ENCODE peak calls at places on chromosomes 16 and 17, in five cellular contexts. One of them, this sample, is unnamed. For H3K27me3, the result is how much of the 10 kb centered on the place peaks cover.

GRCh38 chr17:79459003-79459655 is 151.7 kb downstream of the RBFOX3 start:
- DNase-seq in esophagus muscularis mucosa: no peak
- DNase-seq in body of pancreas: no peak
- DNase-seq in AG04450: no peak
- DNase-seq in cardiac muscle cell: no peak
- DNase-seq in this sample: no peak

GRCh38 chr17:76397184-76397583 is 12.8 kb downstream of the SPHK1 start:
- DNase-seq in esophagus muscularis mucosa: no peak
- DNase-seq in body of pancreas: no peak
- DNase-seq in AG04450: no peak
- DNase-seq in cardiac muscle cell: no peak
- DNase-seq in this sample: no peak

GRCh38 chr17:142876-143784 is 5.8 kb downstream of the SCGB1C2 start:
- DNase-seq in esophagus muscularis mucosa: no peak
- DNase-seq in body of pancreas: no peak
- DNase-seq in AG04450: no peak
- DNase-seq in cardiac muscle cell: no peak
- DNase-seq in this sample: no peak

GRCh38 chr16:86319871-86320270 is 190.5 kb upstream of the FOXF1 start:
- DNase-seq in esophagus muscularis mucosa: no peak
- DNase-seq in body of pancreas: no peak
- DNase-seq in AG04450: no peak
- DNase-seq in cardiac muscle cell: no peak
- DNase-seq in this sample: no peak

GRCh38 chr17:17751489-17751995 is 70.3 kb downstream of the RAI1 start:
- DNase-seq in esophagus muscularis mucosa: no peak
- DNase-seq in body of pancreas: no peak
- DNase-seq in AG04450: no peak
- DNase-seq in cardiac muscle cell: no peak
- DNase-seq in this sample: no peak

GRCh38 chr16:72921620-72922019 is 126.3 kb downstream of the ZFHX3 start:
- DNase-seq in esophagus muscularis mucosa: no peak
- DNase-seq in body of pancreas: peak
- DNase-seq in AG04450: no peak
- DNase-seq in cardiac muscle cell: no peak
- DNase-seq in this sample: peak

GRCh38 chr16:30786115-30786935 is 680 bp downstream of the ZNF629 start:
- DNase-seq in esophagus muscularis mucosa: no peak
- DNase-seq in body of pancreas: peak
- DNase-seq in AG04450: no peak
- DNase-seq in cardiac muscle cell: peak
- DNase-seq in this sample: peak

GRCh38 chr17:82804442-82805191 is 35.2 kb downstream of the ZNF750 start:
- DNase-seq in esophagus muscularis mucosa: peak
- DNase-seq in body of pancreas: peak
- DNase-seq in AG04450: no peak
- DNase-seq in cardiac muscle cell: no peak
- DNase-seq in this sample: no peak

GRCh38 chr16:68629315-68629900 is 15.7 kb upstream of the CDH3 start:
- DNase-seq in esophagus muscularis mucosa: no peak
- DNase-seq in body of pancreas: no peak
- DNase-seq in AG04450: no peak
- DNase-seq in cardiac muscle cell: no peak
- DNase-seq in this sample: no peak

GRCh38 chr16:84294196-84295142 is at the start of gene WFDC1:
- DNase-seq in esophagus muscularis mucosa: no peak
- DNase-seq in body of pancreas: no peak
- DNase-seq in AG04450: no peak
- DNase-seq in cardiac muscle cell: peak
- DNase-seq in this sample: no peak

GRCh38 chr17:35715416-35715815 is 16.0 kb upstream of the RASL10B start:
- DNase-seq in esophagus muscularis mucosa: no peak
- DNase-seq in body of pancreas: no peak
- DNase-seq in AG04450: no peak
- DNase-seq in cardiac muscle cell: peak
- DNase-seq in this sample: no peak

GRCh38 chr17:45160505-45161287 is 979 bp upstream of the HEXIM2 start:
- DNase-seq in esophagus muscularis mucosa: no peak
- DNase-seq in body of pancreas: peak
- DNase-seq in AG04450: no peak
- DNase-seq in cardiac muscle cell: peak
- DNase-seq in this sample: peak

GRCh38 chr17:43834106-43834505 is 1.2 kb upstream of the MPP3 start:
- DNase-seq in esophagus muscularis mucosa: no peak
- DNase-seq in body of pancreas: peak
- DNase-seq in AG04450: no peak
- DNase-seq in cardiac muscle cell: no peak
- DNase-seq in this sample: peak

GRCh38 chr17:32125848-32126153 is 16.5 kb upstream of the RHOT1 start:
- DNase-seq in esophagus muscularis mucosa: no peak
- DNase-seq in body of pancreas: no peak
- DNase-seq in AG04450: no peak
- DNase-seq in cardiac muscle cell: no peak
- DNase-seq in this sample: no peak

GRCh38 chr16:15650019-15650697 is at the start of gene NDE1:
- DNase-seq in esophagus muscularis mucosa: peak
- DNase-seq in body of pancreas: peak
- DNase-seq in AG04450: peak
- DNase-seq in cardiac muscle cell: peak
- DNase-seq in this sample: peak

GRCh38 chr17:10046259-10046658 is 141.2 kb upstream of the RCVRN start:
- DNase-seq in esophagus muscularis mucosa: no peak
- DNase-seq in body of pancreas: no peak
- DNase-seq in AG04450: no peak
- DNase-seq in cardiac muscle cell: no peak
- DNase-seq in this sample: no peak

GRCh38 chr17:67442787-67443624 is 65.9 kb downstream of the PITPNC1 start:
- DNase-seq in esophagus muscularis mucosa: no peak
- DNase-seq in body of pancreas: no peak
- DNase-seq in AG04450: no peak
- DNase-seq in cardiac muscle cell: peak
- DNase-seq in this sample: no peak

GRCh38 chr17:68749742-68750562 is 148.8 kb upstream of the FAM20A start:
- DNase-seq in esophagus muscularis mucosa: no peak
- DNase-seq in body of pancreas: no peak
- DNase-seq in AG04450: no peak
- DNase-seq in cardiac muscle cell: no peak
- DNase-seq in this sample: no peak

GRCh38 chr17:75647921-75648320 is 14.7 kb downstream of the SMIM5 start:
- DNase-seq in esophagus muscularis mucosa: no peak
- DNase-seq in body of pancreas: no peak
- DNase-seq in AG04450: no peak
- DNase-seq in cardiac muscle cell: no peak
- DNase-seq in this sample: no peak

GRCh38 chr17:74305865-74306654 is 20.0 kb upstream of the KIF19 start:
- DNase-seq in esophagus muscularis mucosa: no peak
- DNase-seq in body of pancreas: no peak
- DNase-seq in AG04450: no peak
- DNase-seq in cardiac muscle cell: no peak
- DNase-seq in this sample: no peak

GRCh38 chr16:28258571-28258970 is 33.8 kb upstream of the SBK1 start:
- DNase-seq in esophagus muscularis mucosa: no peak
- DNase-seq in body of pancreas: peak
- DNase-seq in AG04450: no peak
- DNase-seq in cardiac muscle cell: peak
- DNase-seq in this sample: peak

GRCh38 chr17:69523252-69523861 is 108.9 kb downstream of the MAP2K6 start:
- DNase-seq in esophagus muscularis mucosa: no peak
- DNase-seq in body of pancreas: peak
- DNase-seq in AG04450: peak
- DNase-seq in cardiac muscle cell: peak
- DNase-seq in this sample: peak

GRCh38 chr16:70593544-70593943 is 52.8 kb upstream of the IL34 start:
- DNase-seq in esophagus muscularis mucosa: no peak
- DNase-seq in body of pancreas: no peak
- DNase-seq in AG04450: no peak
- DNase-seq in cardiac muscle cell: no peak
- DNase-seq in this sample: no peak

GRCh38 chr17:45648642-45649041 is 135.5 kb upstream of the CRHR1 start:
- DNase-seq in esophagus muscularis mucosa: no peak
- DNase-seq in body of pancreas: no peak
- DNase-seq in AG04450: no peak
- DNase-seq in cardiac muscle cell: no peak
- DNase-seq in this sample: no peak

GRCh38 chr17:10984163-10984562 is 146.3 kb upstream of the PIRT start:
- DNase-seq in esophagus muscularis mucosa: peak
- DNase-seq in body of pancreas: no peak
- DNase-seq in AG04450: no peak
- DNase-seq in cardiac muscle cell: no peak
- DNase-seq in this sample: no peak

GRCh38 chr16:66342294-66342900 is 24.1 kb upstream of the CDH5 start:
- DNase-seq in esophagus muscularis mucosa: no peak
- DNase-seq in body of pancreas: no peak
- DNase-seq in AG04450: no peak
- DNase-seq in cardiac muscle cell: peak
- DNase-seq in this sample: no peak

GRCh38 chr17:8753976-8754440 is 4.3 kb downstream of the SPDYE4 start:
- DNase-seq in esophagus muscularis mucosa: no peak
- DNase-seq in body of pancreas: no peak
- DNase-seq in AG04450: no peak
- DNase-seq in cardiac muscle cell: no peak
- DNase-seq in this sample: peak

GRCh38 chr17:16915752-16916556 is 56.0 kb downstream of the TNFRSF13B start:
- DNase-seq in esophagus muscularis mucosa: peak
- DNase-seq in body of pancreas: peak
- DNase-seq in AG04450: peak
- DNase-seq in cardiac muscle cell: peak
- DNase-seq in this sample: peak

GRCh38 chr17:688100-688989 is 26.3 kb downstream of the VPS53 start:
- DNase-seq in esophagus muscularis mucosa: no peak
- DNase-seq in body of pancreas: no peak
- DNase-seq in AG04450: no peak
- DNase-seq in cardiac muscle cell: no peak
- DNase-seq in this sample: peak

GRCh38 chr17:7348478-7349242 is 3.3 kb upstream of the KCTD11 start:
- DNase-seq in esophagus muscularis mucosa: no peak
- DNase-seq in body of pancreas: peak
- DNase-seq in AG04450: no peak
- DNase-seq in cardiac muscle cell: no peak
- DNase-seq in this sample: no peak

GRCh38 chr16:67456383-67457140 is 24.4 kb downstream of the ATP6V0D1 start:
- DNase-seq in esophagus muscularis mucosa: no peak
- DNase-seq in body of pancreas: peak
- DNase-seq in AG04450: no peak
- DNase-seq in cardiac muscle cell: no peak
- DNase-seq in this sample: peak

GRCh38 chr16:69116911-69117310 is 11.5 kb downstream of the HAS3 start:
- DNase-seq in esophagus muscularis mucosa: no peak
- DNase-seq in body of pancreas: no peak
- DNase-seq in AG04450: no peak
- DNase-seq in cardiac muscle cell: no peak
- DNase-seq in this sample: no peak

GRCh38 chr16:11242658-11243057 is 13.3 kb downstream of the SOCS1 start:
- DNase-seq in esophagus muscularis mucosa: no peak
- DNase-seq in body of pancreas: no peak
- DNase-seq in AG04450: no peak
- DNase-seq in cardiac muscle cell: no peak
- DNase-seq in this sample: no peak

GRCh38 chr16:11240636-11241473 is 15.1 kb downstream of the SOCS1 start:
- DNase-seq in esophagus muscularis mucosa: no peak
- DNase-seq in body of pancreas: no peak
- DNase-seq in AG04450: no peak
- DNase-seq in cardiac muscle cell: peak
- DNase-seq in this sample: no peak

GRCh38 chr16:11241480-11242204 is 14.4 kb downstream of the SOCS1 start:
- DNase-seq in esophagus muscularis mucosa: no peak
- DNase-seq in body of pancreas: no peak
- DNase-seq in AG04450: no peak
- DNase-seq in cardiac muscle cell: no peak
- DNase-seq in this sample: no peak

GRCh38 chr16:11238272-11239202 is 17.5 kb downstream of the SOCS1 start:
- DNase-seq in esophagus muscularis mucosa: no peak
- DNase-seq in body of pancreas: no peak
- DNase-seq in AG04450: no peak
- DNase-seq in cardiac muscle cell: no peak
- DNase-seq in this sample: no peak

DNA sequence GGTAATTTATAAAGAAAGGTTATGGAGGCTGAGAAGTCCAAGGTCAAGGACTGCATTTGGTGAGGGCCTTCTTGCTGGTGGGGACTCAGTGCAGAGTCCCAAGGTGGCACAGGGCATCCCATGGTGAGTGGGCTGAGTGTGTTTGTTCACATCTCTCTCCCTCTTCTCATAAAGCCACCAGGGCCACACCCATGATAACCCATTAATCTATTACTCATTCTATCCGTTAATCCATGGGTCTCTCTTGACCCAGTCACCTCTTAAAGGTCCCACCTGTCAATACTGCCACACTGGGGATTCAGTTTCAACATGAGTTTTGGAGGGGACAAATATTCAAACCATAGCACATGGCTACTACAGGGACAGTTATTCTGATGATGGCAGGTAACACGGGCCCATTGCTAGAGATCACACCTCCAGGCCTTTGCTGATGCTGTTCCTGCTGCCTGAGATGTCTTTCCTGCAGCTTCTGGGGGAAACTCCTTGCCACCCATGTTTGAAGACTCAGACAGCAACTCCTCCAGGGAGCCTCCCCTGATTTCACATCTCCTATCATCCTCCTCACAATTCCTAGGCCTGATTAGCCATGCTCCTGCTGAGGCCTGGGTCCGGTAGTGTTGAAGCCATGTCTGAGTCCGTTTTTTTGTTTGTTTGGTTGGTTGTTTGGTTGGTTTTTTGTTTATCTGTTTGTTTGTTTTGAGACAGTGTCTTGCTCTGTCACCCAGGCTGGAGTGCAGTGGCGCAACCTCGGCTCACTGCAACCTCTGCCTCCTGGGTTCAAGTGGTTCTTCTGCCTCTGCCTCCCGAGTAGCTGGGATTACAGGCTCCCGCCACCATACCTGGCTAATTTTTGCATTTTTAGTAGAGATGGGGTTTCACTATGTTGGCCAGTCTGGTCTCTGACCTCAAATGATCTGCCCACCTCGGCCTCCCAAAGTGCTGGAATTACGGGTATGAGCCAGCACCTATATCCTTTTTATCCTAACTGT is 16.1 kb downstream of the SOCS1 start:
- DNase-seq in esophagus muscularis mucosa: no peak
- DNase-seq in body of pancreas: no peak
- DNase-seq in AG04450: no peak
- DNase-seq in cardiac muscle cell: no peak
- DNase-seq in this sample: no peak
- H3K27ac ChIP-seq in esophagus muscularis mucosa: no peak
- H3K27ac ChIP-seq in body of pancreas: no peak
- H3K27ac ChIP-seq in AG04450: no peak
- H3K27ac ChIP-seq in cardiac muscle cell: no peak
- H3K27ac ChIP-seq in this sample: no peak

GRCh38 chr16:75931043-75931442 is 204.8 kb upstream of the CPHXL start:
- DNase-seq in esophagus muscularis mucosa: no peak
- DNase-seq in body of pancreas: no peak
- DNase-seq in AG04450: peak
- DNase-seq in cardiac muscle cell: no peak
- DNase-seq in this sample: no peak
- H3K27me3 ChIP-seq in esophagus muscularis mucosa: under half
- H3K27me3 ChIP-seq in body of pancreas: under half
- H3K27me3 ChIP-seq in AG04450: under half
- H3K27me3 ChIP-seq in cardiac muscle cell: under half
- H3K27me3 ChIP-seq in this sample: under half

GRCh38 chr16:23838485-23839142 is 2.8 kb downstream of the PRKCB start:
- DNase-seq in esophagus muscularis mucosa: no peak
- DNase-seq in body of pancreas: no peak
- DNase-seq in AG04450: no peak
- DNase-seq in cardiac muscle cell: no peak
- DNase-seq in this sample: no peak
- H3K4me3 ChIP-seq in esophagus muscularis mucosa: no peak
- H3K4me3 ChIP-seq in body of pancreas: no peak
- H3K4me3 ChIP-seq in AG04450: no peak
- H3K4me3 ChIP-seq in cardiac muscle cell: no peak
- H3K4me3 ChIP-seq in this sample: no peak

GRCh38 chr17:27351741-27352140 is 57.8 kb downstream of the WSB1 start:
- DNase-seq in esophagus muscularis mucosa: no peak
- DNase-seq in body of pancreas: no peak
- DNase-seq in AG04450: no peak
- DNase-seq in cardiac muscle cell: no peak
- DNase-seq in this sample: no peak
- H3K27ac ChIP-seq in esophagus muscularis mucosa: peak
- H3K27ac ChIP-seq in body of pancreas: no peak
- H3K27ac ChIP-seq in AG04450: no peak
- H3K27ac ChIP-seq in cardiac muscle cell: no peak
- H3K27ac ChIP-seq in this sample: no peak

This sample was measured in brain microvascular endothelial cell.